ENCODE peak calls at places on chromosome 4, in nine cellular contexts. H is activated T-cell treated with anti-CD3 and anti-CD28 coated beads, Interleukin-2, amount 50 U/mL, for 72 hours; Q is GM12864; V is right lobe of liver; Z is KBM-7; D is iPS DF 19.7; K is activated CD8-positive, alpha-beta memory T cell treated with anti-CD3 and anti-CD28 coated beads, Interleukin-2, amount 10 ng/mL, durations not matched to agents 7 days and 5 days; N is breast epithelium; A is WTC11. O is an unnamed sample.
A peak's percentile ranks its signal among the peaks of the same experiment; 100 is the strongest.

GRCh38 chr4:114312349-114312748 is 286.3 kb upstream of the UGT8 start:
- DNase-seq in H (no peak), Q (no peak), V (no peak), Z (no peak), D (no peak), K (no peak), N (no peak), A (peak; percentile 38), O (no peak)

GRCh38 chr4:6509587-6509986 is 37.2 kb upstream of the PPP2R2C start:
- DNase-seq in H (no peak), Q (no peak), V (no peak), Z (no peak), D (no peak), K (no peak), N (no peak), A (no peak), O (no peak)

GRCh38 chr4:4334798-4335520 is 44.9 kb downstream of the ZBTB49 start:
- DNase-seq in H (peak; percentile 78), Q (peak; percentile 49), V (peak; percentile 77), Z (peak; percentile 67), D (no peak), K (peak; percentile 83), N (peak; percentile 36), A (peak; percentile 76), O (no peak)

GRCh38 chr4:128286474-128287158 is 997 bp downstream of the PGRMC2 start:
- DNase-seq in H (peak; percentile 20), Q (peak; percentile 43), V (no peak), Z (peak; percentile 75), D (no peak), K (no peak), N (no peak), A (no peak), O (peak; percentile 52)

GRCh38 chr4:153013202-153013988 is 77.3 kb downstream of the FHDC1 start:
- DNase-seq in H (no peak), Q (no peak), V (no peak), Z (no peak), D (no peak), K (no peak), N (no peak), A (no peak), O (no peak)

GRCh38 chr4:26958925-26959653 is 98.4 kb downstream of the STIM2 start:
- DNase-seq in H (peak; percentile 12), Q (no peak), V (no peak), Z (no peak), D (peak; percentile 5), K (no peak), N (no peak), A (no peak), O (no peak)

GRCh38 chr4:182655321-182655720 is 261.9 kb downstream of the DCTD start:
- DNase-seq in H (no peak), Q (no peak), V (no peak), Z (no peak), D (no peak), K (no peak), N (no peak), A (no peak), O (no peak)

GRCh38 chr4:107034982-107035710 is 967 bp downstream of the DKK2 start:
- DNase-seq in H (peak; percentile 18), Q (no peak), V (peak; percentile 22), Z (peak; percentile 26), D (no peak), K (no peak), N (no peak), A (peak; percentile 49), O (no peak)

GRCh38 chr4:145734576-145735329 is 54.8 kb downstream of the C4orf51 start:
- DNase-seq in H (no peak), Q (no peak), V (no peak), Z (no peak), D (no peak), K (peak; percentile 52), N (peak; percentile 94), A (no peak), O (no peak)